ENCODE peak calls at places on chromosomes 3 and 15, in five cellular contexts. D, A, N, E and M are unnamed samples.

GRCh38 chr15:42994546-42994945 is 74.0 kb upstream of the TTBK2 start:
- DNase-seq in A (no peak), E (no peak), D (no peak), N (no peak), M (no peak)

GRCh38 chr15:96858693-96859092 is 528.2 kb downstream of the NR2F2 start:
- DNase-seq in A (no peak), D (no peak), E (no peak), N (no peak), M (no peak)

GRCh38 chr3:186663351-186664118 is 2.3 kb upstream of the HRG start:
- DNase-seq in E (no peak), N (peak; percentile 40), A (no peak), D (no peak), M (no peak)

GRCh38 chr3:10274601-10275000 is 18.1 kb downstream of the GHRL start:
- DNase-seq in N (no peak), A (no peak), E (no peak), D (no peak), M (no peak)

GRCh38 chr15:50280271-50280670 is 14.7 kb upstream of the HDC start:
- DNase-seq in D (no peak), E (no peak), A (no peak), N (no peak), M (no peak)

GRCh38 chr15:31136612-31137328 is 35.2 kb upstream of the TRPM1 start:
- DNase-seq in E (no peak), A (no peak), N (no peak), D (no peak), M (no peak)

GRCh38 chr3:182212479-182213076 is 500.9 kb downstream of the SOX2 start:
- DNase-seq in N (peak; percentile 61), A (peak; percentile 96), D (peak; percentile 39), E (no peak), M (no peak)

GRCh38 chr3:191499307-191500125 is 38.6 kb downstream of the PYDC2 start:
- DNase-seq in A (no peak), D (no peak), E (no peak), N (no peak), M (peak; percentile 36)

GRCh38 chr15:77185242-77185785 is 114.4 kb upstream of the TSPAN3 start:
- DNase-seq in N (no peak), D (no peak), E (no peak), A (no peak), M (no peak)

GRCh38 chr15:48273047-48273446 is 58.2 kb upstream of the DUT start:
- DNase-seq in A (no peak), E (no peak), D (no peak), N (no peak), M (no peak)

GRCh38 chr3:145936986-145937385 is 224.0 kb downstream of the PLOD2 start:
- DNase-seq in D (no peak), A (no peak), E (no peak), N (no peak), M (no peak)

GRCh38 chr15:58360421-58361090 is 71.2 kb upstream of the LIPC start:
- DNase-seq in E (no peak), A (no peak), N (no peak), D (no peak), M (no peak)

GRCh38 chr3:61632568-61633175 is 71.3 kb downstream of the PTPRG start:
- DNase-seq in A (no peak), E (no peak), D (no peak), N (no peak), M (no peak)

GRCh38 chr3:129114455-129114854 is 7.1 kb downstream of the RAB43 start:
- DNase-seq in D (no peak), E (no peak), N (no peak), A (no peak), M (no peak)

GRCh38 chr3:69378112-69378799 is 7.6 kb downstream of the FRMD4B start:
- DNase-seq in A (no peak), N (no peak), D (no peak), E (no peak), M (no peak)

GRCh38 chr15:69762373-69763148 is 309.9 kb downstream of the RPLP1 start:
- DNase-seq in D (no peak), N (no peak), E (no peak), A (peak; percentile 8), M (peak; percentile 57)

GRCh38 chr3:40597441-40597840 is 72.7 kb downstream of the ZNF621 start:
- DNase-seq in N (no peak), A (no peak), E (no peak), D (no peak), M (no peak)

GRCh38 chr15:65212097-65212496 is 824 bp upstream of the CILP start:
- DNase-seq in A (peak; percentile 42), E (no peak), N (no peak), D (no peak), M (peak; percentile 56)

GRCh38 chr3:14600856-14601610 is 50.5 kb upstream of the CCDC174 start:
- DNase-seq in A (no peak), D (no peak), N (no peak), E (no peak), M (no peak)
- TF ChIP-seq SUZ12 in A (no peak), D (no peak), N (no peak), E (no peak), M (no peak)

DNA sequence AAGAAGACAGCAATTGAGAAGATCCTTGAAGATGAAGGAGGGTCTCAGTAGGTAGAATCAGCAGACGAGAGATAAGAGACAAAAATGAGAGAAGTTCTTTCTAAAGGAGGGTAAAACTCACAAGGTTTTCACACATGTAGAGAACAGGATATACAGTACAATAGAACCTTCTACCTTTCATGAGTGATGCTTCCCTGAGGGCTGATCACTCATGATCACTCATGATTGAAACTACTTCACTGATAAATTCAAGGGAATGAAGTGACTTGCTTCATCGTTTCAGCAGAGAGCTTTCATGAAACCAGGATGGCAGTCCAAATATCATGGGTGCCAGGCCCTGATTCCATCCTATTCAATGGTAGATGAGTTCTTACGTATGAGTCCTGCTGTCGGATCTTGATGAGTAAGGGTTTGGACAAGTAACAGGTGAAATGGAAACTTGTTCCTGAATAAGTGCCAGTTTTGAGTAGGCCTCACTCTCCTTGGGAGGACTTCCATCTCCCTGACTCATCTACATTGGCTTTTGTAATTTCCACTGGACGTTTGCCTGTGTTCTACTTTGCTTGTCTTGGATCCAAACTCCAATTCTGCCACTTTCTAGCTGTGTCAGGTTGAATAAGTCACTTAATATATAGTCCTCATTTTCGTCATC is 9.6 kb upstream of the CLDN16 start:
- DNase-seq in A (no peak), N (no peak), D (no peak), E (no peak), M (no peak)
- TF ChIP-seq SUZ12 in A (no peak), N (no peak), D (no peak), E (no peak), M (no peak)

GRCh38 chr3:137165117-137165806 is 207.5 kb downstream of the IL20RB start:
- DNase-seq in D (no peak), E (no peak), A (no peak), N (no peak), M (no peak)
- TF ChIP-seq SUZ12 in D (no peak), E (no peak), A (no peak), N (no peak), M (no peak)

GRCh38 chr15:61893146-61893545 is 167.1 kb downstream of the VPS13C start:
- DNase-seq in A (no peak), D (no peak), E (no peak), N (no peak), M (no peak)

GRCh38 chr15:61890106-61890505 is 170.1 kb downstream of the VPS13C start:
- DNase-seq in N (no peak), D (no peak), A (no peak), E (no peak), M (no peak)

GRCh38 chr15:61888074-61888780 is 172.0 kb downstream of the VPS13C start:
- DNase-seq in D (no peak), E (no peak), A (no peak), N (no peak), M (no peak)

GRCh38 chr15:61892140-61892539 is 168.1 kb downstream of the VPS13C start:
- DNase-seq in D (peak; percentile 15), A (no peak), E (no peak), N (peak; percentile 78), M (no peak)

GRCh38 chr15:61889706-61890105 is 170.5 kb downstream of the VPS13C start:
- DNase-seq in E (no peak), A (no peak), D (no peak), N (no peak), M (no peak)
- TF ChIP-seq SUZ12 in E (no peak), A (no peak), D (no peak), N (no peak), M (no peak)

DNA sequence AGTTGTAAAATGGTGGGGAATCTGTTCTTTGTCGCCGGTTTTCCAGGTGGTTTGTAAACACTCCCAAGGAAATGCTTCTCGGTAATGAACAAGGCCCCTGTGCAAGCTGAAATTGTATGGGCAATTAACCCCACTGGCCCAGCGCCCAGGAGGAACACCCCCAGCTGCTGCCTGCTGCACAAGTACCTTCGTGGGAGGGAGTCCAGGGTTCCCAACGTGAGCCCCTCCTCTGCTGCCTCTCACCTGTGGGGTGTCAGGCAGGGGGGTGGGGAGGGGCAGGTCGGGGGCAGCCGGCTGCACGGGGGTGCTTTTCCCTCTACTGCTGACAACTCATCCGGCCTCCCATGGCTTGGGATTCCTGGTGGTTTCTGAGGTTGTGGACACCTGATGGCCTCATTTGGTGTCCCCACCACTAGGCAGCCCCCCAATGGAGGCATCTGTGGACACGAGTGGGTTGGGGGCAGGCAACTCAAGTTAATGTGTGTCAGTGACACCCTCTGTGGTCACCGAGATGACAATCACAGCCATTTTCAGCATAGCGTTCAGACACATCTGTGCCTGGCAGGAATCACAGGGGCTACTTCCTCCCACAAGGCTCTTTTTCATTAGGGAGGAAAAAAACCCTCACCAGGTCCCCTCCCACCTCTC is 35.6 kb upstream of the PRR23E start:
- DNase-seq in N (no peak), D (no peak), E (no peak), A (no peak), M (no peak)
- TF ChIP-seq SUZ12 in N (no peak), D (no peak), E (no peak), A (no peak), M (no peak)

DNA sequence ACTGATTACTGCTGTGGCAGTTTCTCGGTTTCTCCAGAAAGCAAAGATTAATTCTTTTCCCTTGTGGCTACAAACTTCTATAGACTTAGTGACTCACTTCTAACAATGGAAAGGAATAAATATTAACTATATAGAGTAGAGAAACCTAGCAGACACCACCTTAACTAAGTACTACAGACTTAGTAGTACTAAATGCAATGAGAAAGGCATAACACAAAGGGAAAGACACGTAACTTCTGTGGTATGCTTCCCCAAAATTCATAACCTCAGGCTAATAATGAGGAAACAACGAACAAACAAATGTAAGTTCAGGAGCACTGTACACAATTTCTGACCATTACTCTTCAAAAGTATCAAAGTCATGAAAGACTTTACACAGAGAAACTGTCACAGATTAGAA is 31.2 kb downstream of the ATG3 start:
- DNase-seq in A (no peak), E (no peak), D (no peak), N (no peak), M (no peak)
- TF ChIP-seq SUZ12 in A (no peak), E (no peak), D (no peak), N (no peak), M (no peak)

DNA sequence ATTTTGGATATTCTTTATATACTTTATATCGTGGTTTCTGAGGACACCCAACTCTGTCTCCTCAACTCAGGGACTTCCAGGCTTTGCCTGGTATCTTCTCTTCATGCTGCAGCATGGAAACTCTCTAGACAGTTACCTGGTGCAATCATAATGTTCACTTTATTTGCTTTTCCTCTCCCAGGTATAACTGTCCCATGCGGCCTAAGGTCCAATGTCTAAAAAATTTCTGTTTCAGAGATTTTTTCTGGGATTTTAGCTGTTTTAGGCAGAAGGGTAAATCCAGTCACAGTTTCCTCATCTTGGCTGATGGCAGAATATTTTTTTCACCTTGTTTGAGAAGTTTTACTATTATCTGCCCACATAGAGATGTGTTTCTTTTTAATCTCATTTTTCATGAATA is 139.9 kb upstream of the KCNMB2 start:
- DNase-seq in D (no peak), A (no peak), E (no peak), N (no peak), M (no peak)
- TF ChIP-seq SUZ12 in D (no peak), A (no peak), E (no peak), N (no peak), M (no peak)

GRCh38 chr3:49005998-49006397 is 1.2 kb upstream of the WDR6 start:
- DNase-seq in E (no peak), D (no peak), A (no peak), N (no peak), M (no peak)
- TF ChIP-seq SUZ12 in E (no peak), D (no peak), A (no peak), N (no peak), M (no peak)